ENCODE peak calls at places on chromosomes 7 and 10, in five cellular contexts. D, Y, X, J and S are unnamed samples.

GRCh38 chr7:135742371-135742770 is 6.2 kb downstream of the FAM180A start:
- DNase-seq in D (no peak), Y (no peak), X (no peak), J (no peak), S (no peak)

GRCh38 chr7:154427527-154427926 is 375.3 kb downstream of the DPP6 start:
- DNase-seq in D (no peak), Y (no peak), X (no peak), J (no peak), S (no peak)

GRCh38 chr7:134885967-134886352 is 100.3 kb upstream of the AGBL3 start:
- DNase-seq in D (no peak), Y (no peak), X (peak; percentile 53), J (no peak), S (peak; percentile 91)

GRCh38 chr7:15820319-15820718 is 133.8 kb upstream of the MEOX2 start:
- DNase-seq in D (no peak), Y (no peak), X (no peak), J (no peak), S (no peak)

GRCh38 chr7:133365892-133366291 is 113.0 kb downstream of the EXOC4 start:
- DNase-seq in D (no peak), Y (peak; percentile 18), X (no peak), J (no peak), S (no peak)

GRCh38 chr10:132870426-132870825 is 71.9 kb downstream of the CFAP46 start:
- DNase-seq in D (peak; percentile 4), Y (peak; percentile 3), X (no peak), J (no peak), S (no peak)

GRCh38 chr7:36749282-36749960 is 25.1 kb upstream of the AOAH start:
- DNase-seq in D (no peak), Y (no peak), X (no peak), J (no peak), S (peak; percentile 86)

GRCh38 chr7:140074780-140075179 is 12.0 kb upstream of the PARP12 start:
- DNase-seq in D (no peak), Y (no peak), X (no peak), J (no peak), S (no peak)

GRCh38 chr7:1410992-1411391 is 48.3 kb downstream of the MICALL2 start:
- DNase-seq in D (no peak), Y (no peak), X (no peak), J (no peak), S (no peak)

GRCh38 chr7:76060842-76061241 is 12.9 kb downstream of the MDH2 start:
- DNase-seq in D (no peak), Y (no peak), X (no peak), J (peak; percentile 77), S (no peak)

GRCh38 chr10:8306685-8307364 is 252.3 kb downstream of the GATA3 start:
- DNase-seq in D (no peak), Y (no peak), X (no peak), J (no peak), S (no peak)

GRCh38 chr10:131055437-131055836 is 256.1 kb downstream of the TCERG1L start:
- DNase-seq in D (no peak), Y (no peak), X (no peak), J (no peak), S (no peak)

GRCh38 chr10:114634607-114634974 is 23.5 kb downstream of the ABLIM1 start:
- DNase-seq in D (peak; percentile 82), Y (peak; percentile 59), X (peak; percentile 88), J (peak; percentile 93), S (peak; percentile 86)

GRCh38 chr7:150648358-150649083 is 16.3 kb upstream of the GIMAP6 start:
- DNase-seq in D (no peak), Y (no peak), X (no peak), J (no peak), S (no peak)

GRCh38 chr10:68348265-68348741 is 15.6 kb upstream of the PBLD start:
- DNase-seq in D (no peak), Y (no peak), X (peak; percentile 44), J (no peak), S (peak; percentile 57)

GRCh38 chr7:158649279-158649678 is 55.3 kb downstream of the NCAPG2 start:
- DNase-seq in D (no peak), Y (no peak), X (peak; percentile 55), J (peak; percentile 26), S (no peak)

GRCh38 chr10:51815723-51816122 is 116.3 kb upstream of the CSTF2T start:
- DNase-seq in D (no peak), Y (no peak), X (no peak), J (no peak), S (no peak)

GRCh38 chr7:121954803-121955202 is 81.8 kb downstream of the PTPRZ1 start:
- DNase-seq in D (no peak), Y (no peak), X (no peak), J (no peak), S (no peak)

GRCh38 chr10:11601670-11602069 is 9.8 kb downstream of the USP6NL start:
- DNase-seq in D (no peak), Y (no peak), X (no peak), J (no peak), S (no peak)

GRCh38 chr10:62817120-62817762 is 1.1 kb upstream of the EGR2 start:
- DNase-seq in D (peak; percentile 68), Y (peak; percentile 59), X (no peak), J (peak; percentile 44), S (peak; percentile 41)

GRCh38 chr7:133369130-133369529 is 116.3 kb downstream of the EXOC4 start:
- DNase-seq in D (no peak), Y (no peak), X (no peak), J (no peak), S (no peak)

GRCh38 chr10:95819620-95820329 is 63.8 kb downstream of the ENTPD1 start:
- DNase-seq in D (no peak), Y (no peak), X (no peak), J (no peak), S (no peak)

GRCh38 chr10:22655312-22655973 is 58.9 kb downstream of the PIP4K2A start:
- DNase-seq in D (no peak), Y (no peak), X (peak; percentile 14), J (no peak), S (peak; percentile 82)

GRCh38 chr7:131482800-131483199 is 73.6 kb downstream of the PODXL start:
- DNase-seq in D (no peak), Y (no peak), X (no peak), J (no peak), S (no peak)
- H3K4me3 ChIP-seq in D (no peak overlapping the region), Y (no peak overlapping the region), X (no peak overlapping the region), J (no peak overlapping the region), S (no peak overlapping the region)

DNA sequence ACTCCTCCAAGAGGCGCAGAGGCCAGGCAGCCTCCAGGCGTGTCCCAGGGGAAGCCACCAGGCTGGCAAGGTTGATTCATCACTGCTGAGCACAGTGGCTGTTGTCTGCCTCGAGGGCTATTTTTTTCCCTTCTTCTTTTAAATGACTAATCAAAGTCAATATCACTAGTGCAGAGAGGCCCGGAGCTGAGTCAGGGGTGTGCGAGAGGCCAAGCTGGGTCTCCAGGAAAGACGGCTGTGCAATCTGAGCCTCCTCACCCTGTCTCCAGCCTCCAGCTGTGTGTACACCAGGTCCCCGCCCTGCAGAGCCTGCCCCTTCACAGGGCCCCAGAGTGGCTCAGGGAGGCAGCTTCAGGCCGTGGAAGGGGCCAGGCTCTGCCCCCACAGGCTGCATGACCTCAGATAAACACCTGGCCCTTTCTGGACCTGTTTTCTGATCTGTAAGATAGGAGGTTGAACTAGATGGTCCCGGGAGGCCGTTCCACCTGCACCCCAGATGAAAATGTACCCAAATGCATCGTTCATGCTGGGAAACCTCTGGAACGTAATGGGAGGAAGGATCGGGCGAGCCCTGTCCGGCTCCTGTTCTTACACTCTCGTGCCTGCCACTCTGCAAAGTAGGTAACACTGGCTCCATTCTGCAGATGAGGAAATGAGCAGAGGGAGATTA is 3.7 kb downstream of the STX1A start:
- DNase-seq in D (no peak), Y (no peak), X (peak; percentile 99), J (peak; percentile 74), S (peak; percentile 83)
- H3K4me1 ChIP-seq in D (no peaks in the 10 kb centered on the region), Y (no peaks in the 10 kb centered on the region), X (peaks cover 78% of the 10 kb centered on the region), J (peaks cover 16% of the 10 kb centered on the region), S (no peaks in the 10 kb centered on the region)

GRCh38 chr10:71237843-71238623 is 25.7 kb downstream of the UNC5B start:
- DNase-seq in D (no peak), Y (no peak), X (no peak), J (no peak), S (no peak)

GRCh38 chr10:71239946-71240795 is 27.8 kb downstream of the UNC5B start:
- DNase-seq in D (no peak), Y (no peak), X (no peak), J (peak; percentile 50), S (no peak)

GRCh38 chr10:71241114-71241898 is 28.9 kb downstream of the UNC5B start:
- DNase-seq in D (no peak), Y (peak; percentile 79), X (no peak), J (peak; percentile 40), S (peak; percentile 91)

GRCh38 chr10:71238626-71239025 is 26.3 kb downstream of the UNC5B start:
- DNase-seq in D (no peak), Y (no peak), X (no peak), J (no peak), S (no peak)

DNA sequence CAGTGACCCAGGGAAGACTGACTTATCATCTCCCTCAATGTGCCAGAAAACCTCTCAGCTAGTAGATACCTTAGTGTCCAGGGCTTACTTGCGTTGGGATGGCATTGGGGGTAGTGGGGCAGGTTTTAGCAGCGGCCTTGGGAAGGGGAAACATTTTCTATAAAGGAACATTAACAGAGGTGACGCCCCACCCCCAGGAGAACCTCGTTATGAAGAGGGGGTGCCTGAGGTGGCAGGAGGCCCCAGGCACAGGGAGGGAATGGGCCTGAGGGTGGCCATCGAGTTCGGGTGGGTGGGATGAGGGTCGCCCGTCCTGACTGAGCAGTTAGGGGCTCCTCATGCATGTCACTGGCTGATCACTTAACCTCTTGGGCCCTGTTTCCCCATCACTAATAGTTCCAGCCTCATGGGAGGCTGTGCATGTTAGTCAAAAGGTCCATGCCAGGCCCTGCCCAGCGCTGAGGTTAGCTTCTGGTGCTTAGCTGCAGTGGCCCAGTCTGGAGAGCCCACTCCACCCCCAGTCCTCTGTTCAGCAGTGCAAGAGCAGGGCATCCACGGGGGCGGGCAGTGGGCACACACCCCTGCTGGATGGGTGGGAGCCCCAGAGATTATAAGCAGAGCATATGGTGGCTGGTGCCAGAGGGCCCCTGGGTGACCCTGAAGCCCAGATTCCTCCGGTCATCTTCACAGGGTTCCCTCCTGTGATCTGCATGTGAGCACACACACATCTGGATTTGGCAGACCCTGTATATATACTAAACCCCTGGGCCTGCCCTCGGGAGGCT is 27.0 kb downstream of the UNC5B start:
- DNase-seq in D (no peak), Y (no peak), X (no peak), J (no peak), S (no peak)
- TF ChIP-seq CTCF in D (no peak), Y (no peak), X (no peak), J (no peak), S (no peak)

DNA sequence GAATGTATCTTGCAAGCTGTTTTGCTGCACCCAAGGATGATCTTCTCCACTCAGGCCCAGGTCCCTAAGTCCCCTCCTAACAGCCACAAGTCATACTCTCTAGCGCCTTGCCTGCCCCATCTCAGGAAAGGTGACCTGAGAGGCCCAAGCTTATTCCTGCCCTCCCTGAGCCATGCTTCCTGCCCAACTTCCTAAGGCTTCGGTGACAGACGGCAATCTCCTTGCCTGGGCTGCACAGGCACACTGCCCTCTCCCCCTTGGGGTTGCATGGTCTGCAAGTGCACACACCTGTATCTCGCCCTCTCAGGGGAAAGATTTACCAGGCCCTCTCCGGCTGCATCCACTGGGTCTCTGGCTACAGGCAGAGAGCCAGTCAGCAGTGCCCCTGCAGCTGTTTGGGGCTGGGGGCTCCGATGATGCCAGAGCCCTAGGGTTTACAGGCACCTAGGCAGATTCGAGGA is 771 bp upstream of the ADIRF start:
- DNase-seq in D (peak; percentile 36), Y (no peak), X (no peak), J (no peak), S (no peak)
- H3K4me3 ChIP-seq in D (no peak overlapping the region), Y (no peak overlapping the region), X (no peak overlapping the region), J (no peak overlapping the region), S (no peak overlapping the region)